ENCODE peak calls at places on chromosomes 2 and 18, in five cellular contexts. H, W, J, Z and R are unnamed samples.

GRCh38 chr2:226746206-226746800 is 53.3 kb downstream of the IRS1 start:
- DNase-seq in J (no peak), Z (no peak), W (no peak), H (no peak), R (no peak)

GRCh38 chr2:224778474-224778877 is 62.3 kb upstream of the CCDC195 start:
- DNase-seq in J (peak; percentile 76), Z (peak; percentile 8), W (peak; percentile 75), H (peak; percentile 70), R (peak; percentile 36)

GRCh38 chr2:4324531-4324930 is 621.2 kb downstream of the DCDC2C start:
- DNase-seq in W (no peak), J (no peak), H (no peak), Z (peak; percentile 20), R (no peak)

GRCh38 chr18:13577091-13577697 is 149.2 kb downstream of the FAM210A start:
- DNase-seq in W (no peak), J (peak; percentile 70), Z (no peak), H (peak; percentile 29), R (peak; percentile 97)

GRCh38 chr18:64234336-64234735 is 85.4 kb upstream of the LINC00305 start:
- DNase-seq in H (no peak), J (no peak), W (no peak), Z (no peak), R (no peak)

GRCh38 chr18:44548291-44549221 is 132.1 kb upstream of the SETBP1 start:
- DNase-seq in H (peak; percentile 95), W (no peak), Z (no peak), J (no peak), R (peak; percentile 81)

GRCh38 chr2:208467564-208467963 is 61.0 kb downstream of the PTH2R start:
- DNase-seq in Z (no peak), J (no peak), W (no peak), H (no peak), R (no peak)

GRCh38 chr2:202311823-202312388 is 46.3 kb downstream of the NOP58 start:
- DNase-seq in Z (no peak), J (no peak), W (no peak), H (no peak), R (no peak)

GRCh38 chr2:9191044-9191481 is 15.5 kb upstream of the ASAP2 start:
- DNase-seq in H (peak; percentile 92), W (no peak), Z (no peak), J (no peak), R (peak; percentile 10)

GRCh38 chr2:26735883-26736588 is 28.0 kb upstream of the SLC35F6 start:
- DNase-seq in J (no peak), W (no peak), Z (no peak), H (no peak), R (no peak)

GRCh38 chr2:217853301-217853881 is 149.4 kb downstream of the TNS1 start:
- DNase-seq in H (peak; percentile 76), J (no peak), Z (no peak), W (no peak), R (no peak)

GRCh38 chr2:26480751-26481380 is 2.9 kb upstream of the OTOF start:
- DNase-seq in J (no peak), W (no peak), H (no peak), Z (no peak), R (no peak)

GRCh38 chr2:175414872-175415487 is 233.5 kb upstream of the ATP5MC3 start:
- DNase-seq in J (peak; percentile 11), Z (no peak), W (no peak), H (peak; percentile 73), R (peak; percentile 70)